ENCODE peak calls at places on chromosome 18, in four cellular contexts. One of them, this sample, is unnamed.

GRCh38 chr18:44637210-44638051 is 43.3 kb upstream of the SETBP1 start:
- DNase-seq in right atrium auricular region: no peak
- DNase-seq in K562: no peak
- DNase-seq in RWPE1: peak
- DNase-seq in this sample: no peak

GRCh38 chr18:58580078-58580477 is 48.8 kb downstream of the ALPK2 start:
- DNase-seq in right atrium auricular region: no peak
- DNase-seq in K562: no peak
- DNase-seq in RWPE1: no peak
- DNase-seq in this sample: no peak

GRCh38 chr18:2338601-2339000 is 232.7 kb downstream of the METTL4 start:
- DNase-seq in right atrium auricular region: no peak
- DNase-seq in K562: no peak
- DNase-seq in RWPE1: no peak
- DNase-seq in this sample: no peak

GRCh38 chr18:14781671-14782070 is 33.7 kb downstream of the ANKRD30B start:
- DNase-seq in right atrium auricular region: no peak
- DNase-seq in K562: no peak
- DNase-seq in RWPE1: no peak
- DNase-seq in this sample: no peak

GRCh38 chr18:58495202-58495601 is 133.7 kb downstream of the ALPK2 start:
- DNase-seq in right atrium auricular region: no peak
- DNase-seq in K562: no peak
- DNase-seq in RWPE1: no peak
- DNase-seq in this sample: no peak

GRCh38 chr18:21742323-21742687 is 1.7 kb downstream of the MIB1 start:
- DNase-seq in right atrium auricular region: no peak
- DNase-seq in K562: no peak
- DNase-seq in RWPE1: no peak
- DNase-seq in this sample: no peak

GRCh38 chr18:44715245-44715644 is 34.6 kb downstream of the SETBP1 start:
- DNase-seq in right atrium auricular region: peak
- DNase-seq in K562: no peak
- DNase-seq in RWPE1: peak
- DNase-seq in this sample: no peak

GRCh38 chr18:79068299-79068945 is 772 bp upstream of the ATP9B start:
- DNase-seq in right atrium auricular region: no peak
- DNase-seq in K562: no peak
- DNase-seq in RWPE1: no peak
- DNase-seq in this sample: no peak

GRCh38 chr18:63322908-63323634 is 3.5 kb upstream of the BCL2 start:
- DNase-seq in right atrium auricular region: no peak
- DNase-seq in K562: peak
- DNase-seq in RWPE1: peak
- DNase-seq in this sample: no peak

GRCh38 chr18:9380101-9380500 is 45.5 kb downstream of the TWSG1 start:
- DNase-seq in right atrium auricular region: no peak
- DNase-seq in K562: no peak
- DNase-seq in RWPE1: no peak
- DNase-seq in this sample: no peak

GRCh38 chr18:22277758-22278157 is 108.4 kb downstream of the GATA6 start:
- DNase-seq in right atrium auricular region: peak
- DNase-seq in K562: no peak
- DNase-seq in RWPE1: no peak
- DNase-seq in this sample: no peak

GRCh38 chr18:35810505-35810904 is 162.0 kb upstream of the RMP24 start:
- DNase-seq in right atrium auricular region: no peak
- DNase-seq in K562: no peak
- DNase-seq in RWPE1: no peak
- DNase-seq in this sample: no peak

GRCh38 chr18:75247041-75247551 is 36.5 kb downstream of the TSHZ1 start:
- DNase-seq in right atrium auricular region: no peak
- DNase-seq in K562: no peak
- DNase-seq in RWPE1: no peak
- DNase-seq in this sample: no peak

GRCh38 chr18:22829781-22830180 is 103.3 kb upstream of the RBBP8 start:
- DNase-seq in right atrium auricular region: no peak
- DNase-seq in K562: no peak
- DNase-seq in RWPE1: no peak
- DNase-seq in this sample: no peak

GRCh38 chr18:24878289-24878688 is 417.9 kb downstream of the HRH4 start:
- DNase-seq in right atrium auricular region: no peak
- DNase-seq in K562: no peak
- DNase-seq in RWPE1: no peak
- DNase-seq in this sample: no peak

DNA sequence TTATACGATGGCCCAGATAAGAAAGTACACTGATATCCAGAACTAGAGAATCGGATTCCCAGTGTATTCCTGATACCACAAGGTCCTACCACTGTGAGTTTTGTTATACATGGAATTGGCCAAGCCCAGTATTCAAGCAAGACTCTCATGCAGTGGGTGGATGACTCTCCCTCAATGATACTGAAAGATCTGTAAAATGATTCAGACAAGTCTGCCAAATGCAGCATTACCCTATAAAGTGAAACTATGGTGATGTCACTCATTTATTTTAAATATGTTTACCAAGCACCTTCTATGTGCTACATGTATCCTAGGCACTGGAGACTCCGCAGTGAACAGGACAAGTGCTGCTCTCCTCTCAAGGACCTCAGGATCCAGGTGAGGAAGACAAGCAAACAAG is 22.6 kb downstream of the MYO5B start:
- DNase-seq in right atrium auricular region: no peak
- DNase-seq in K562: no peak
- DNase-seq in RWPE1: no peak
- DNase-seq in this sample: no peak
- TF ChIP-seq CTCF in right atrium auricular region: no peak
- TF ChIP-seq CTCF in K562: no peak
- TF ChIP-seq CTCF in RWPE1: no peak
- TF ChIP-seq CTCF in this sample: no peak

GRCh38 chr18:76572517-76573247 is 77.6 kb upstream of the ZNF516 start:
- DNase-seq in right atrium auricular region: no peak
- DNase-seq in K562: no peak
- DNase-seq in RWPE1: no peak
- DNase-seq in this sample: no peak
- TF ChIP-seq CTCF in right atrium auricular region: no peak
- TF ChIP-seq CTCF in K562: no peak
- TF ChIP-seq CTCF in RWPE1: no peak
- TF ChIP-seq CTCF in this sample: no peak

GRCh38 chr18:49464718-49465598 is 4.5 kb upstream of the DYM start:
- DNase-seq in right atrium auricular region: no peak
- DNase-seq in K562: no peak
- DNase-seq in RWPE1: no peak
- DNase-seq in this sample: no peak
- TF ChIP-seq CTCF in right atrium auricular region: no peak
- TF ChIP-seq CTCF in K562: no peak
- TF ChIP-seq CTCF in RWPE1: no peak
- TF ChIP-seq CTCF in this sample: no peak

GRCh38 chr18:55487997-55488396 is 100.0 kb downstream of the TCF4 start:
- DNase-seq in right atrium auricular region: no peak
- DNase-seq in K562: no peak
- DNase-seq in RWPE1: no peak
- DNase-seq in this sample: no peak

GRCh38 chr18:55489742-55490055 is 98.3 kb downstream of the TCF4 start:
- DNase-seq in right atrium auricular region: no peak
- DNase-seq in K562: no peak
- DNase-seq in RWPE1: no peak
- DNase-seq in this sample: no peak

GRCh38 chr18:55486936-55487335 is 101.1 kb downstream of the TCF4 start:
- DNase-seq in right atrium auricular region: no peak
- DNase-seq in K562: no peak
- DNase-seq in RWPE1: no peak
- DNase-seq in this sample: no peak

GRCh38 chr18:55488473-55488872 is 99.5 kb downstream of the TCF4 start:
- DNase-seq in right atrium auricular region: no peak
- DNase-seq in K562: no peak
- DNase-seq in RWPE1: no peak
- DNase-seq in this sample: no peak

DNA sequence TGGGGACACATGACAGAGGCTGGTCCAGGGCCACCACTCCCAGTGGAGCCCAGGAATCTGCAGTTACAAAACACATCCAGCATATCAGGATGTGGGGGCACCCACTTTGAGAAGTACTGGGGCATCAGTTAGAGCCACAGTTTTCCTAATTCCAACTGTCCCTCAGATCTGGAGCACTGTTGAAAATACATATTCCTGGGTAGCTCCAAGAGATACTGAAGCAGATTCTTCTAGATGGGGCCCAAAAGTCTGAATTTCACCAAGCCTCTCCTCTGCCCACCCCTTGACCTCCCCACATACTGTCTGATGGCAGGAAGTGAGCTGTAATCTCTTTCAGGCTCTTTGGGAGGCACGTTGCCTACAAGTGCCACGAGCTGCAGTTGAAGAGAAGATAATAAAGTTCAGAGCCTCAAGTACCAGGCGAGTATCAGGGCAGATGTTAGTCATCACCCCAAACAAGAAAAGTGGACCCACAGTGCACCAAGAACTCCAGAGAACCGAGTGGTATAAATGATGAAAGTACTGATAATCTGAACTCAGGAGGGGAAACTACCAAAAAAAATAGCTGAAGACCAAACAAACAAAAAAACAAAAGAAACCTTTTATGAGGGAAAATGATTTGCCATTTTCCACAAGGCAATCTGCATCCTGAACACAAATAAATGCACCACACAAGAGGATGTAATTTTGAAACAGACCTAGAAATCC is 98.8 kb downstream of the TCF4 start:
- DNase-seq in right atrium auricular region: no peak
- DNase-seq in K562: no peak
- DNase-seq in RWPE1: no peak
- DNase-seq in this sample: no peak
- TF ChIP-seq CTCF in right atrium auricular region: no peak
- TF ChIP-seq CTCF in K562: no peak
- TF ChIP-seq CTCF in RWPE1: no peak
- TF ChIP-seq CTCF in this sample: no peak

GRCh38 chr18:37484893-37485834 is 80.4 kb downstream of the CELF4 start:
- DNase-seq in right atrium auricular region: no peak
- DNase-seq in K562: peak
- DNase-seq in RWPE1: no peak
- DNase-seq in this sample: no peak
- TF ChIP-seq CTCF in right atrium auricular region: peak
- TF ChIP-seq CTCF in K562: peak
- TF ChIP-seq CTCF in RWPE1: no peak
- TF ChIP-seq CTCF in this sample: peak

DNA sequence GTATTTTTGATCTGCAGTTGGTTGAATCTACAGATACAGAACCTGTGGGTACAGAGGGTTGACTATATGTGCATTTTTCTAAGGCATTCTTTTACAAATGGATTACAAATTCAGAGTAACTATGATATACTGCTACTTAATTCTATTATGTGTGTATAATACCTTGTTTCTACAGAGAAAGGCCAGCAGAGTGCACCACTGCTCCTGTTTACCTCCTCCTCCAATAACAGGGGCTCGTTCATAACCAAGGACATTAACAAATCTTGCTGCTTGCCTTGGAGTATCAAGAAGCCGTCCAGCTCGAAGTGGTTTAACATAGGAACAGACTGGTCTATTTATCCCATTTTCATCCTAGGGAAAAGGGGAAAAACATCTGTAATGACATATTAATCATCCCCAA is 16.4 kb downstream of the CEP76 start:
- DNase-seq in right atrium auricular region: no peak
- DNase-seq in K562: no peak
- DNase-seq in RWPE1: no peak
- DNase-seq in this sample: no peak
- TF ChIP-seq CTCF in right atrium auricular region: no peak
- TF ChIP-seq CTCF in K562: peak
- TF ChIP-seq CTCF in RWPE1: no peak
- TF ChIP-seq CTCF in this sample: no peak

GRCh38 chr18:45733535-45733934 is 9.6 kb downstream of the SLC14A1 start:
- DNase-seq in right atrium auricular region: no peak
- DNase-seq in K562: no peak
- DNase-seq in RWPE1: no peak
- DNase-seq in this sample: no peak
- TF ChIP-seq CTCF in right atrium auricular region: no peak
- TF ChIP-seq CTCF in K562: peak
- TF ChIP-seq CTCF in RWPE1: no peak
- TF ChIP-seq CTCF in this sample: no peak

GRCh38 chr18:32902566-32903330 is 129.9 kb upstream of the KLHL14 start:
- DNase-seq in right atrium auricular region: no peak
- DNase-seq in K562: no peak
- DNase-seq in RWPE1: no peak
- DNase-seq in this sample: no peak

GRCh38 chr18:32893915-32894314 is 121.1 kb upstream of the KLHL14 start:
- DNase-seq in right atrium auricular region: no peak
- DNase-seq in K562: no peak
- DNase-seq in RWPE1: no peak
- DNase-seq in this sample: peak

GRCh38 chr18:32896781-32897547 is 124.1 kb upstream of the KLHL14 start:
- DNase-seq in right atrium auricular region: no peak
- DNase-seq in K562: no peak
- DNase-seq in RWPE1: no peak
- DNase-seq in this sample: peak

DNA sequence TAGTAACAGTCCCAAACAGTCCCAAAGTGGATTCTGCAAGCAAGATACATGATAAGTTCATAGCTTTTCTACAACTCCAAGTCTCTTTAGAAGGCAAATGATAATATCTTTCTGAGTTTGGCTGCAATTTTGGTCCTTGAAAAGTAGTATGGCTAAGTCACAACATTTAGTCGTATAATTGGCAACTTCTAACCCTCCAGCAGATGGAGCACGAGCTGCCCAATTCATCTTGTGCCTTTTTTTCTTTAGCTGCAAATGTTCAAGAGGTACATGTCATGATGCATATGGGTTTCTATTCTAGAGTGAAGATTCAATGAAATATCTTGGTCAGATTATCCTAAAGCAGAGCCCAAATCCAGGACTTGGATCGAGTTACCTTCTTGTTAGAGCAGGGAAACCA is 127.0 kb upstream of the KLHL14 start:
- DNase-seq in right atrium auricular region: no peak
- DNase-seq in K562: no peak
- DNase-seq in RWPE1: no peak
- DNase-seq in this sample: no peak
- TF ChIP-seq CTCF in right atrium auricular region: no peak
- TF ChIP-seq CTCF in K562: no peak
- TF ChIP-seq CTCF in RWPE1: no peak
- TF ChIP-seq CTCF in this sample: no peak

GRCh38 chr18:499351-500229 is 911 bp downstream of the COLEC12 start:
- DNase-seq in right atrium auricular region: no peak
- DNase-seq in K562: no peak
- DNase-seq in RWPE1: no peak
- DNase-seq in this sample: no peak

GRCh38 chr18:498901-499300 is 1.6 kb downstream of the COLEC12 start:
- DNase-seq in right atrium auricular region: no peak
- DNase-seq in K562: no peak
- DNase-seq in RWPE1: no peak
- DNase-seq in this sample: no peak

GRCh38 chr18:500556-501405 is at the start of gene COLEC12:
- DNase-seq in right atrium auricular region: no peak
- DNase-seq in K562: no peak
- DNase-seq in RWPE1: no peak
- DNase-seq in this sample: no peak

GRCh38 chr18:501406-501714 is 859 bp upstream of the COLEC12 start:
- DNase-seq in right atrium auricular region: no peak
- DNase-seq in K562: no peak
- DNase-seq in RWPE1: no peak
- DNase-seq in this sample: no peak

DNA sequence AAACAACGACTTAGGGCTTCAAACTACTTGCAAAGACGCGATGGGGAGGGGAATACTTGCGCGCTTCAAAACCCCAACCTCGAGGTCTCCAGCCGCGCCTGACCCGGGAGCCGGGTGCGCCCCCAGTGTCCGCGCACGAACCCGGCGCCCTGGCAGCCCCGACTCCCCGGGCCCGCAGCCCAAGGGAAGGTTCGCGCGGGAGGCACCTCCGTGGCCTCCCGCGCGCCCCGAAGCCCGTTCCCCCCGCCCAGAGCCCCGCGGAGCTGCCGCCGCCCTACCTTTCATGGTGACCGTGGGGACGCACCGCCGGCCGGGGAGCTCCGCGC is 308 bp downstream of the COLEC12 start:
- DNase-seq in right atrium auricular region: no peak
- DNase-seq in K562: no peak
- DNase-seq in RWPE1: no peak
- DNase-seq in this sample: no peak
- TF ChIP-seq CTCF in right atrium auricular region: no peak
- TF ChIP-seq CTCF in K562: no peak
- TF ChIP-seq CTCF in RWPE1: no peak
- TF ChIP-seq CTCF in this sample: no peak